ENCODE peak calls at places on chromosomes 16 and 17, in eight cellular contexts. Q is H9, O is OCI-LY7, A is PC-3, X is HepG2, W is K562, L is fibroblast of lung, M is neural progenitor cell. N is an unnamed sample. For H4K20me1, the result is how much of the 10 kb centered on the place peaks cover.

GRCh38 chr17:47808036-47808829 is 13.4 kb downstream of the OSBPL7 start:
- DNase-seq in L (no peak), A (no peak), W (no peak), Q (peak), M (no peak), O (no peak), X (no peak), N (no peak)

GRCh38 chr17:8019665-8020064 is 17.2 kb downstream of the GUCY2D start:
- DNase-seq in Q (no peak), A (peak), X (no peak), W (no peak), O (no peak), L (no peak), M (no peak), N (no peak)

GRCh38 chr17:38674013-38674748 is 576 bp downstream of the EPOP start:
- DNase-seq in W (peak), X (no peak), M (peak), A (no peak), L (no peak), O (peak), Q (no peak), N (peak)

GRCh38 chr17:14116263-14117024 is 47.1 kb downstream of the COX10 start:
- DNase-seq in W (no peak), L (no peak), Q (no peak), M (no peak), O (no peak), A (no peak), X (no peak), N (no peak)

GRCh38 chr16:12271006-12271405 is 294.5 kb downstream of the SNX29 start:
- DNase-seq in X (peak), Q (peak), W (peak), M (peak), O (peak), L (peak), A (peak), N (no peak)

GRCh38 chr17:77879896-77880280 is 78.6 kb upstream of the TNRC6C start:
- DNase-seq in A (no peak), O (no peak), X (no peak), L (no peak), W (no peak), M (no peak), Q (no peak), N (no peak)

GRCh38 chr17:44198721-44199552 is 747 bp downstream of the ATXN7L3 start:
- DNase-seq in W (peak), X (no peak), O (peak), Q (peak), M (peak), L (peak), A (peak), N (peak)

GRCh38 chr17:74466111-74466784 is at the start of gene CD300A:
- DNase-seq in L (no peak), X (no peak), A (no peak), M (no peak), Q (peak), W (no peak), O (peak), N (no peak)

GRCh38 chr17:31327534-31328526 is 6.4 kb upstream of the EVI2A start:
- DNase-seq in M (no peak), X (peak), L (peak), O (no peak), W (no peak), A (peak), Q (no peak), N (no peak)

GRCh38 chr17:1082579-1082978 is 85.7 kb downstream of the TIMM22 start:
- DNase-seq in W (no peak), L (peak), M (no peak), A (peak), X (no peak), Q (no peak), O (no peak), N (no peak)

GRCh38 chr17:382644-383533 is 30.3 kb upstream of the RPH3AL start:
- DNase-seq in Q (peak), W (no peak), O (no peak), X (peak), L (peak), M (peak), A (no peak), N (no peak)

GRCh38 chr16:30622455-30623032 is 12.4 kb upstream of the ZNF689 start:
- DNase-seq in Q (no peak), M (no peak), X (no peak), A (no peak), L (no peak), O (no peak), W (no peak), N (no peak)

GRCh38 chr16:84268661-84269060 is 26.0 kb upstream of the WFDC1 start:
- DNase-seq in A (no peak), M (peak), Q (no peak), W (no peak), L (no peak), O (no peak), X (no peak), N (no peak)

GRCh38 chr17:37375685-37376084 is at the start of gene C17orf78:
- DNase-seq in A (no peak), Q (no peak), W (no peak), L (no peak), X (no peak), M (no peak), O (no peak), N (no peak)

GRCh38 chr17:7977039-7977438 is 25.4 kb upstream of the GUCY2D start:
- DNase-seq in A (no peak), X (no peak), W (no peak), Q (no peak), O (no peak), L (no peak), M (no peak), N (no peak)

GRCh38 chr16:50841081-50841886 is 99.4 kb downstream of the CYLD start:
- DNase-seq in L (no peak), X (no peak), O (no peak), Q (peak), W (peak), A (no peak), M (peak), N (no peak)

GRCh38 chr16:78640886-78641285 is 541.4 kb downstream of the WWOX start:
- DNase-seq in W (no peak), L (no peak), A (no peak), O (no peak), M (no peak), Q (no peak), X (no peak), N (no peak)
- H3K4me2 ChIP-seq in W (no peak), L (no peak), A (no peak), O (no peak), M (peak), Q (no peak), X (no peak), N (no peak)

GRCh38 chr16:58266336-58266735 is 28.5 kb downstream of the PRSS54 start:
- DNase-seq in Q (no peak), L (no peak), O (no peak), W (no peak), X (no peak), M (no peak), A (no peak), N (no peak)
- TF ChIP-seq CTCF in Q (no peak), L (no peak), O (no peak), W (no peak), X (no peak), M (no peak), A (no peak), N (no peak)

DNA sequence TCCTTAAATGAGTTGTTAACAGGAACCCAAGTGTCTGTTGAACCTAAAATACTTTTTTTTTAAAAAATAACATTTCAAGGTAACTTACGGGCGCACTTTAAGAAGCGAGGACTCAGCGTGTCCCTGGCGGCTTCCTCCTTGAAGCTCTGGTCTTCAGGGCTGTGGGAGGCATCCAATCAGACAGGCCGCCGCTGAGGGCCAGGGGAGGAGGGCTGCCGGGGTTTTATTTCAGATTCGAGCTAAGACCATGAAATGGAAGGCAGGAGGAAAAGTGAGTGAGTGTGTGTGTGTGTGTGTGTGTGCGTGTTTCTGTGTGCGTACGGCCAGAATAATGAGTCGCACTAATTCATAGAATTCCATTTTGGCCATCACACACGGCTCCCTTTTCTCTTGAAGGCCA is 41.0 kb downstream of the C16orf78 start:
- DNase-seq in L (no peak), A (no peak), O (no peak), Q (no peak), X (no peak), M (no peak), W (no peak), N (no peak)
- H4K20me1 ChIP-seq in L (under half), A (under half), O (under half), Q (under half), X (under half), M (under half), W (under half), N (under half)

GRCh38 chr16:87052506-87052905 is 264.7 kb downstream of the C16orf95 start:
- DNase-seq in L (no peak), A (no peak), X (no peak), Q (no peak), O (no peak), M (no peak), W (peak), N (no peak)
- H3K4me2 ChIP-seq in L (no peak), A (no peak), X (no peak), Q (no peak), O (no peak), M (no peak), W (peak), N (no peak)

DNA sequence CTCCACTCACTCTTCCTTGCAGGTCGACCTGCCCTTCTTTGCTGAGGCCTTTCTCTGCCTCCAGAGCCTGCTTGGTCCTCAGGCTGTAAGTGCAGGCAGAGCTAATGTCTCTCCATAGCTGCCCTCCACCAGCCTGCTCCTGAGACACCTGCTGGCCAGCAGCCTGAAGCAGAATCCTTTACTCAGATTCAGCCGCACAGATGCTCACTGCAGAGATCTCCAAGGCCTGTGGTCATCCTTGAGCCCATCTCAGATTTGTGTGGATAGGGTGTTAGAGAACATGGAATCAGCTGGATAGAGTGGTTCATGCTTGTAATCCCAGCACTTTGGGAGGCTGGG is 11.5 kb downstream of the DEXI start:
- DNase-seq in L (no peak), X (no peak), M (no peak), O (peak), A (no peak), W (no peak), Q (no peak), N (no peak)
- TF ChIP-seq CTCF in L (no peak), X (peak), M (peak), O (peak), A (no peak), W (no peak), Q (peak), N (no peak)

GRCh38 chr17:57091186-57091618 is 6.2 kb downstream of the AKAP1 start:
- DNase-seq in Q (no peak), M (no peak), L (no peak), O (no peak), X (no peak), W (no peak), A (no peak), N (no peak)

GRCh38 chr17:57089391-57089790 is 4.3 kb downstream of the AKAP1 start:
- DNase-seq in O (no peak), A (no peak), X (no peak), W (no peak), L (no peak), M (no peak), Q (no peak), N (no peak)

GRCh38 chr17:57092779-57093178 is 7.7 kb downstream of the AKAP1 start:
- DNase-seq in Q (no peak), M (no peak), A (no peak), L (no peak), X (no peak), O (no peak), W (no peak), N (no peak)

GRCh38 chr17:57092171-57092570 is 7.1 kb downstream of the AKAP1 start:
- DNase-seq in L (peak), M (no peak), A (no peak), O (peak), Q (no peak), X (no peak), W (no peak), N (no peak)

DNA sequence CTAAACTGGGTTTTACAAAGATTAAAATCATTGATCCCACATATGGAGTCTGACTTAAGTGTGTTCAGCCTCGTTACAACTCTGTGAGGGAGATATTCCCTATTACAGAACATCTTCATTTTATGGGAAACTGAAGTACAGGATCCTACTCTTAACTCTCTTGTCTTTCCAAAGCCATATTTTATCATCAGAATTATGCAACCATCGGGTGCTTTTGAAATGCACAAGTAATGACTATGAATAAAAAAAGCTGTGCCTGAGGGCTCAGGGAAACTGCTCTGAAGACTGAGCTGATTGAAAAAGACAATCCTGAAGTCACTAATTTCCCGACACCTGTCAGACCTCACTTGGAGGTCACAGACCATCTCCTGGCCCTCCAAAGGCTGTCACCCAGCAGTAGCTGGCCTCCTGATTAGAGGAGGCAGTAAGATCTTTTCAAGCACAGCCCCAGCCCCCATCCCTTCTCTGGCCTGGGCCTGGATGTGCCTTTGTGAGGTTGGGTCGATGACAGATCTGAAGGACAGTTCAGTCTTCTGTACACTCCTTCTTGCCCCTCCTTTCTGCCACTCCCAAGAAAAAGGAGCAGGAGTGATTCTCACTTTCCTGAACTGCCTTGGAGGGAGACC is 5.6 kb downstream of the AKAP1 start:
- DNase-seq in O (no peak), W (no peak), A (no peak), Q (no peak), M (no peak), L (no peak), X (no peak), N (no peak)
- H4K20me1 ChIP-seq in O (half or more), W (under half), A (half or more), Q (under half), M (half or more), L (under half), X (half or more), N (half or more)